ENCODE peak calls at places on chromosomes 4 and X, in four cellular contexts. D is A549, I is right atrium auricular region, L is heart right ventricle. V is an unnamed sample.

GRCh38 chrX:113384628-113385027 is 544.0 kb upstream of the AMOT start:
- DNase-seq in L (peak; percentile 20), D (no peak), I (no peak), V (no peak)

GRCh38 chr4:74037076-74037475 is 1.4 kb downstream of the CXCL3 start:
- DNase-seq in D (no peak), L (no peak), I (no peak), V (no peak)

GRCh38 chr4:11675051-11675800 is 246.5 kb upstream of the HS3ST1 start:
- DNase-seq in L (no peak), I (no peak), D (no peak), V (no peak)

GRCh38 chr4:100169796-100170485 is 20.3 kb downstream of the DDIT4L start:
- DNase-seq in L (no peak), I (no peak), D (no peak), V (no peak)

GRCh38 chr4:86358176-86358701 is 1.6 kb downstream of the MAPK10 start:
- DNase-seq in I (no peak), L (no peak), D (no peak), V (no peak)

GRCh38 chr4:52622564-52622963 is 36.5 kb downstream of the USP46 start:
- DNase-seq in I (no peak), L (no peak), D (no peak), V (no peak)

GRCh38 chrX:12076046-12076445 is 62.2 kb upstream of the FRMPD4 start:
- DNase-seq in L (no peak), I (no peak), D (no peak), V (no peak)

GRCh38 chr4:149047368-149047767 is 605.2 kb upstream of the NR3C2 start:
- DNase-seq in L (no peak), D (no peak), I (no peak), V (no peak)

GRCh38 chr4:48369771-48370170 is 28.4 kb downstream of the SLAIN2 start:
- DNase-seq in D (no peak), L (no peak), I (no peak), V (no peak)

GRCh38 chr4:186067757-186068385 is 1.1 kb upstream of the TLR3 start:
- DNase-seq in D (no peak), I (peak; percentile 78), L (peak; percentile 60), V (no peak)

GRCh38 chr4:176753049-176753448 is 39.7 kb downstream of the VEGFC start:
- DNase-seq in L (no peak), I (no peak), D (no peak), V (no peak)

GRCh38 chrX:15686818-15687685 is 22.4 kb upstream of the CLTRN start:
- DNase-seq in L (peak; percentile 39), D (peak; percentile 46), I (no peak), V (peak; percentile 68)

GRCh38 chrX:100804780-100805179 is 15.4 kb upstream of the CSTF2 start:
- DNase-seq in L (no peak), I (no peak), D (no peak), V (no peak)

GRCh38 chr4:76195326-76195725 is 18.3 kb downstream of the SCARB2 start:
- DNase-seq in D (no peak), L (no peak), I (no peak), V (no peak)

GRCh38 chr4:55386073-55386472 is 9.7 kb upstream of the TMEM165 start:
- DNase-seq in D (no peak), I (no peak), L (no peak), V (peak; percentile 25)

GRCh38 chr4:8276358-8277240 is 7.0 kb downstream of the HTRA3 start:
- DNase-seq in I (peak; percentile 81), D (no peak), L (peak; percentile 56), V (no peak)

GRCh38 chr4:8278421-8279287 is 9.1 kb downstream of the HTRA3 start:
- DNase-seq in L (no peak), I (no peak), D (peak; percentile 41), V (no peak)

GRCh38 chr4:8277356-8278008 is 7.9 kb downstream of the HTRA3 start:
- DNase-seq in I (no peak), L (no peak), D (no peak), V (no peak)

GRCh38 chr4:8279321-8280157 is 10.0 kb downstream of the HTRA3 start:
- DNase-seq in D (no peak), I (no peak), L (no peak), V (no peak)

GRCh38 chr4:8278009-8278395 is 8.4 kb downstream of the HTRA3 start:
- DNase-seq in I (no peak), D (no peak), L (no peak), V (no peak)
- H3K4me1 ChIP-seq in I (peaks cover 74% of the 10 kb centered on the region), D (peaks cover 33% of the 10 kb centered on the region), L (peaks cover 90% of the 10 kb centered on the region), V (no peaks in the 10 kb centered on the region)

GRCh38 chr4:212438-213174 is 88.3 kb downstream of the ZNF718 start:
- DNase-seq in L (peak; percentile 89), D (no peak), I (peak; percentile 87), V (no peak)

GRCh38 chr4:217891-218290 is 87.4 kb downstream of the ZNF732 start:
- DNase-seq in D (no peak), L (no peak), I (no peak), V (no peak)

GRCh38 chr4:211033-211511 is 86.8 kb downstream of the ZNF718 start:
- DNase-seq in I (no peak), L (no peak), D (no peak), V (no peak)

DNA sequence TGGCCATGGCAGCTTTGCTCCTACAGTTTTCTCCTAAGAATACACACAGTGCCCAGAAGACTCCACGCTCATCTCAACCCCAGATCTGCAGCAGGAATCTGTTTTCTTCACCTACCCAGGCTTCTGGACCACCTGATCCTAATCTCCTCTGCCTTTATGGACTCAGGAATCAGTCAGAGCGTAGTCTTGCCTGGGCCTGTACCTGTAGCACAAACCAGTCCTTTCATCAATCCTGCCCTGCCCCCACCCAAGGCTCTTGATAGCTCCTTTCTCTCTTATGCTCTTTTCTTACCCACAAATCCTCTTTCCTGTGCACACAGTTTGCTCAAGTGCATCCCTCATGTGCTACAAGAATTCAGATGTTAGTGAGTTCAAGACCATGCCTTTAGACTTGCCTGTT is 89.7 kb downstream of the ZNF718 start:
- DNase-seq in L (no peak), I (no peak), D (no peak), V (no peak)
- H3K9me3 ChIP-seq in L (no peaks in the 10 kb centered on the region), I (no peaks in the 10 kb centered on the region), D (no peaks in the 10 kb centered on the region), V (no peaks in the 10 kb centered on the region)

GRCh38 chr4:184316821-184317220 is 99.1 kb upstream of the ENPP6 start:
- DNase-seq in I (no peak), L (no peak), D (no peak), V (no peak)
- H3K4me1 ChIP-seq in I (no peaks in the 10 kb centered on the region), L (peaks cover 6% of the 10 kb centered on the region), D (no peaks in the 10 kb centered on the region), V (no peaks in the 10 kb centered on the region)

DNA sequence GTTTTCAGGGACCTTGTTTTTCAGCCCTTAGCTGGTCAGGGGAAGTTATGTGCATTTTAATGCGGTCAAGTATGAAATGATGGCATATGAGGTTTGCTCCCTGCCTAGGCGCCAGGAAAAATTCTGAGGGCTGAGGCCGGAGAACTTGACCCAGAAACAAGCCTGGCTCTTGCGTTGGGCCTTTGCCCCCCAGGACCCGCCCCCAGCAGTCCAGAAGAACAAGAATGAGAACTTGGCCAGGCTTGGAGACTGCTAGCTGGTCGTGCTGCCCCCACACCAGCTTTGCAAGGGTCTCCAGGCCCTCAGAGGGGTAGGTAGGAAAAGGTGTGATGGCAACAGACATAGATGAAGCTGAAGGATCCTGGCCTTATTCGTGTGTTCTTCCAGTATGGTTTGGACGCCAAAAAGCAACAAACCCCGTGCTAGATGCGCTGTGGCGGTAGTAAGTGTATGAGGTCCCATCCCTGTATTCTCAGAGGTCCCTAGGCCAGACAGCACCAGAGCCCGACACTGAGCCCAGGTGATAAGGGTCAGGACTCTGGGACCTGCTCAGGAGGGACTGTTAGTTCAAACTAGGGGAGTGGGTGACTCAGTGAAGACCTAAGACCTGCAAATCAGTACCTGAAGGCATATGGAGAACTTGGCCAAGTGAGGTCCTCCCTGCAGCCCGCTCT is 10.5 kb downstream of the NKX3-2 start:
- DNase-seq in I (no peak), D (no peak), L (no peak), V (no peak)
- H3K9me3 ChIP-seq in I (no peaks in the 10 kb centered on the region), D (no peaks in the 10 kb centered on the region), L (no peaks in the 10 kb centered on the region), V (no peaks in the 10 kb centered on the region)

GRCh38 chr4:58360354-58361133 is 1250.4 kb upstream of the IGFBP7 start:
- DNase-seq in D (no peak), I (no peak), L (no peak), V (no peak)

GRCh38 chr4:58357947-58358346 is 1247.8 kb upstream of the IGFBP7 start:
- DNase-seq in D (no peak), I (no peak), L (no peak), V (no peak)

GRCh38 chr4:58359590-58359989 is 1249.4 kb upstream of the IGFBP7 start:
- DNase-seq in L (no peak), I (no peak), D (no peak), V (no peak)
- H3K4me1 ChIP-seq in L (no peaks in the 10 kb centered on the region), I (no peaks in the 10 kb centered on the region), D (no peaks in the 10 kb centered on the region), V (no peaks in the 10 kb centered on the region)

DNA sequence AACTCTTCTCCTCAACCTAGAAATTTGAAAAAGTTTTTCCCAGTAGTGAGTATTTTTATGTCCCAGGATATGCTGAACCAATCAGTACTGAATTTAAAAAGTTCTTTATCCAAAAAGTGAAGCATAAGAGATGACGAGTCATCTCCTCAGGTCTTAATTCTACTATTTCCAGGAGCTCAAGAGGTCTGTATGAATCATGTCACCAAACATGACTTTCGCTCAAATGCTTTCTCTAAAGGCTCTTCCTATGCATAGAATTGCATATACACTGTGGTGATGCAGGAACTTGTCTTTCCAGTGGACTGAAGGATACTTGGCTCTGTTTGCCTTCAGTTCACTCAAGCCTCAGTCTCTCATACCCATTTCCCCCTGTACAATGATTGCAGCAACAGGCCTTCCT is 36.1 kb downstream of the ZNF41 start:
- DNase-seq in L (no peak), I (no peak), D (no peak), V (no peak)
- H3K9me3 ChIP-seq in L (no peaks in the 10 kb centered on the region), I (peaks cover 48% of the 10 kb centered on the region), D (peaks cover 71% of the 10 kb centered on the region), V (peaks cover 26% of the 10 kb centered on the region)

V was measured in HAP-1.